ENCODE peak calls at places on chromosomes 4 and X, in six cellular contexts. N, H, V, T, C and L are unnamed samples.

GRCh38 chr4:88341227-88342192 is 37.1 kb upstream of the HERC6 start:
- DNase-seq in N (peak), H (no peak), V (peak), T (no peak), C (peak), L (peak)

GRCh38 chrX:35664838-35665237 is 133.3 kb upstream of the MAGEB16 start:
- DNase-seq in N (no peak), H (peak), V (no peak), T (no peak), C (no peak), L (no peak)

GRCh38 chrX:132480581-132481203 is 8.1 kb downstream of the MBNL3 start:
- DNase-seq in N (peak), H (no peak), V (peak), T (peak), C (peak), L (peak)

GRCh38 chr4:30630431-30630830 is 89.7 kb upstream of the PCDH7 start:
- DNase-seq in N (no peak), H (no peak), V (no peak), T (no peak), C (no peak), L (no peak)

GRCh38 chrX:41661366-41662095 is 27.2 kb upstream of the GPR34 start:
- DNase-seq in N (peak), H (no peak), V (no peak), T (no peak), C (no peak), L (peak)

GRCh38 chrX:48714573-48714972 is 18.0 kb downstream of the SUV39H1 start:
- DNase-seq in N (peak), H (no peak), V (no peak), T (peak), C (no peak), L (peak)

GRCh38 chrX:12973561-12974216 is 1.2 kb upstream of the TMSB4X start:
- DNase-seq in N (no peak), H (no peak), V (no peak), T (peak), C (no peak), L (no peak)

GRCh38 chr4:84569009-84569408 is 13.9 kb upstream of the CDS1 start:
- DNase-seq in N (no peak), H (no peak), V (no peak), T (no peak), C (no peak), L (no peak)

GRCh38 chr4:102352774-102353173 is 7.5 kb upstream of the SLC39A8 start:
- DNase-seq in N (no peak), H (no peak), V (no peak), T (no peak), C (no peak), L (no peak)

GRCh38 chr4:6620296-6620695 is 20.2 kb upstream of the MRFAP1 start:
- DNase-seq in N (no peak), H (no peak), V (no peak), T (no peak), C (no peak), L (no peak)

GRCh38 chr4:7817877-7818675 is 121.6 kb downstream of the AFAP1 start:
- DNase-seq in N (no peak), H (no peak), V (no peak), T (no peak), C (no peak), L (no peak)

GRCh38 chr4:145842224-145842887 is 96.3 kb downstream of the ZNF827 start:
- DNase-seq in N (peak), H (no peak), V (peak), T (no peak), C (no peak), L (no peak)

GRCh38 chr4:21469438-21470032 is 479.0 kb downstream of the KCNIP4 start:
- DNase-seq in N (peak), H (no peak), V (peak), T (no peak), C (peak), L (peak)

GRCh38 chr4:107757293-107757692 is 37.3 kb upstream of the PAPSS1 start:
- DNase-seq in N (no peak), H (no peak), V (no peak), T (no peak), C (no peak), L (no peak)

GRCh38 chr4:102529977-102530376 is 28.8 kb downstream of the NFKB1 start:
- DNase-seq in N (no peak), H (no peak), V (no peak), T (no peak), C (no peak), L (no peak)

GRCh38 chr4:153447175-153447887 is 18.8 kb upstream of the TMEM131L start:
- DNase-seq in N (peak), H (no peak), V (no peak), T (no peak), C (no peak), L (peak)

GRCh38 chr4:153612878-153613277 is 71.2 kb upstream of the TLR2 start:
- DNase-seq in N (no peak), H (no peak), V (no peak), T (no peak), C (no peak), L (no peak)

GRCh38 chr4:114076865-114077264 is 97.4 kb upstream of the ARSJ start:
- DNase-seq in N (peak), H (no peak), V (peak), T (no peak), C (no peak), L (peak)

GRCh38 chr4:150960818-150961217 is 54.3 kb downstream of the LRBA start:
- DNase-seq in N (peak), H (no peak), V (peak), T (no peak), C (peak), L (peak)

GRCh38 chr4:2873329-2873728 is 29.7 kb downstream of the ADD1 start:
- DNase-seq in N (no peak), H (no peak), V (no peak), T (no peak), C (no peak), L (no peak)

GRCh38 chr4:155371432-155372043 is 5.2 kb downstream of the MAP9 start:
- DNase-seq in N (peak), H (no peak), V (peak), T (peak), C (no peak), L (peak)

GRCh38 chr4:67746797-67747495 is 7.2 kb downstream of the GNRHR start:
- DNase-seq in N (peak), H (no peak), V (peak), T (peak), C (peak), L (peak)

GRCh38 chr4:7650606-7651400 is 216.1 kb upstream of the PSAPL1 start:
- DNase-seq in N (peak), H (no peak), V (peak), T (no peak), C (no peak), L (peak)

GRCh38 chrX:16970977-16971376 is 24.5 kb downstream of the REPS2 start:
- DNase-seq in N (peak), H (no peak), V (no peak), T (no peak), C (no peak), L (peak)

GRCh38 chrX:72045141-72045540 is 86.6 kb downstream of the RTL5 start:
- DNase-seq in N (no peak), H (no peak), V (peak), T (no peak), C (no peak), L (no peak)

GRCh38 chrX:39948564-39948963 is 149.2 kb downstream of the BCOR start:
- DNase-seq in N (no peak), H (no peak), V (peak), T (no peak), C (no peak), L (no peak)

GRCh38 chr4:8016527-8016926 is 76.9 kb upstream of the AFAP1 start:
- DNase-seq in N (no peak), H (no peak), V (no peak), T (no peak), C (no peak), L (no peak)

GRCh38 chr4:158159718-158160094 is 13.1 kb downstream of the GASK1B start:
- DNase-seq in N (no peak), H (peak), V (no peak), T (no peak), C (no peak), L (no peak)

GRCh38 chr4:153655004-153655541 is 29.0 kb upstream of the TLR2 start:
- DNase-seq in N (no peak), H (no peak), V (no peak), T (no peak), C (peak), L (no peak)

GRCh38 chrX:55488559-55489314 is 911 bp downstream of the USP51 start:
- DNase-seq in N (peak), H (no peak), V (peak), T (peak), C (no peak), L (peak)

GRCh38 chrX:80808854-80809493 is 703 bp downstream of the BRWD3 start:
- DNase-seq in N (no peak), H (no peak), V (peak), T (peak), C (no peak), L (peak)

GRCh38 chrX:95505721-95506120 is 1178.9 kb upstream of the DIAPH2 start:
- DNase-seq in N (no peak), H (no peak), V (no peak), T (no peak), C (no peak), L (no peak)

GRCh38 chr4:107751670-107752069 is 31.6 kb upstream of the PAPSS1 start:
- DNase-seq in N (no peak), H (no peak), V (no peak), T (no peak), C (peak), L (no peak)

GRCh38 chrX:115494133-115494532 is 66.8 kb upstream of the PLS3 start:
- DNase-seq in N (no peak), H (no peak), V (peak), T (no peak), C (peak), L (no peak)

GRCh38 chrX:133007458-133007857 is 49.0 kb upstream of the HS6ST2 start:
- DNase-seq in N (no peak), H (no peak), V (no peak), T (no peak), C (no peak), L (no peak)

GRCh38 chr4:159153669-159154068 is 50.8 kb downstream of the RAPGEF2 start:
- DNase-seq in N (no peak), H (no peak), V (no peak), T (no peak), C (no peak), L (no peak)

GRCh38 chr4:2412534-2412884 is 5.9 kb downstream of the ZFYVE28 start:
- DNase-seq in N (no peak), H (no peak), V (no peak), T (peak), C (no peak), L (no peak)